ENCODE peak calls at places on chromosomes 6 and 20, in ten cellular contexts. One of them, this sample, is unnamed.

GRCh38 chr6:125301435-125302391 is at the start of gene HDDC2:
- DNase-seq in T-helper 2 cell: peak
- DNase-seq in IMR-90: peak
- DNase-seq in upper lobe of left lung: peak
- DNase-seq in endodermal cell: peak
- DNase-seq in stimulated activated CD4-positive, alpha-beta T cell treated with anti-CD3 and anti-CD28 coated beads, Interleukin-12 subunit alpha, Interleukin-12 subunit beta, amount 100 ng/mL, for 4 hours: peak
- DNase-seq in 8988T: peak
- DNase-seq in NCI-H1436: peak
- DNase-seq in activated naive CD4-positive, alpha-beta T cell: peak
- DNase-seq in cardiac fibroblast: peak
- DNase-seq in this sample: peak

GRCh38 chr20:16292227-16292626 is 281.0 kb downstream of the KIF16B start:
- DNase-seq in T-helper 2 cell: no peak
- DNase-seq in 8988T: no peak
- DNase-seq in cardiac fibroblast: no peak
- DNase-seq in endodermal cell: no peak
- DNase-seq in stimulated activated CD4-positive, alpha-beta T cell treated with anti-CD3 and anti-CD28 coated beads, Interleukin-12 subunit alpha, Interleukin-12 subunit beta, amount 100 ng/mL, for 4 hours: no peak
- DNase-seq in NCI-H1436: no peak
- DNase-seq in activated naive CD4-positive, alpha-beta T cell: no peak
- DNase-seq in IMR-90: peak
- DNase-seq in upper lobe of left lung: no peak
- DNase-seq in this sample: no peak

GRCh38 chr6:166936079-166936787 is 20.1 kb downstream of the RNASET2 start:
- DNase-seq in cardiac fibroblast: peak
- DNase-seq in activated naive CD4-positive, alpha-beta T cell: peak
- DNase-seq in IMR-90: no peak
- DNase-seq in 8988T: no peak
- DNase-seq in upper lobe of left lung: no peak
- DNase-seq in endodermal cell: no peak
- DNase-seq in NCI-H1436: peak
- DNase-seq in T-helper 2 cell: no peak
- DNase-seq in stimulated activated CD4-positive, alpha-beta T cell treated with anti-CD3 and anti-CD28 coated beads, Interleukin-12 subunit alpha, Interleukin-12 subunit beta, amount 100 ng/mL, for 4 hours: no peak
- DNase-seq in this sample: no peak

GRCh38 chr6:140490086-140490485 is 1115.6 kb upstream of the CITED2 start:
- DNase-seq in IMR-90: peak
- DNase-seq in T-helper 2 cell: no peak
- DNase-seq in upper lobe of left lung: no peak
- DNase-seq in NCI-H1436: no peak
- DNase-seq in cardiac fibroblast: no peak
- DNase-seq in 8988T: no peak
- DNase-seq in activated naive CD4-positive, alpha-beta T cell: no peak
- DNase-seq in stimulated activated CD4-positive, alpha-beta T cell treated with anti-CD3 and anti-CD28 coated beads, Interleukin-12 subunit alpha, Interleukin-12 subunit beta, amount 100 ng/mL, for 4 hours: no peak
- DNase-seq in endodermal cell: no peak
- DNase-seq in this sample: no peak

GRCh38 chr6:46290435-46290834 is 119.7 kb upstream of the ENPP5 start:
- DNase-seq in IMR-90: no peak
- DNase-seq in NCI-H1436: no peak
- DNase-seq in upper lobe of left lung: no peak
- DNase-seq in activated naive CD4-positive, alpha-beta T cell: no peak
- DNase-seq in stimulated activated CD4-positive, alpha-beta T cell treated with anti-CD3 and anti-CD28 coated beads, Interleukin-12 subunit alpha, Interleukin-12 subunit beta, amount 100 ng/mL, for 4 hours: no peak
- DNase-seq in T-helper 2 cell: no peak
- DNase-seq in cardiac fibroblast: no peak
- DNase-seq in 8988T: no peak
- DNase-seq in endodermal cell: no peak
- DNase-seq in this sample: no peak

GRCh38 chr6:131643262-131643631 is 6.1 kb downstream of the ENPP3 start:
- DNase-seq in IMR-90: no peak
- DNase-seq in T-helper 2 cell: no peak
- DNase-seq in stimulated activated CD4-positive, alpha-beta T cell treated with anti-CD3 and anti-CD28 coated beads, Interleukin-12 subunit alpha, Interleukin-12 subunit beta, amount 100 ng/mL, for 4 hours: no peak
- DNase-seq in cardiac fibroblast: no peak
- DNase-seq in 8988T: no peak
- DNase-seq in endodermal cell: no peak
- DNase-seq in upper lobe of left lung: no peak
- DNase-seq in activated naive CD4-positive, alpha-beta T cell: no peak
- DNase-seq in NCI-H1436: no peak
- DNase-seq in this sample: no peak

GRCh38 chr6:20633566-20634340 is 99.5 kb downstream of the CDKAL1 start:
- DNase-seq in IMR-90: no peak
- DNase-seq in upper lobe of left lung: no peak
- DNase-seq in endodermal cell: no peak
- DNase-seq in 8988T: no peak
- DNase-seq in activated naive CD4-positive, alpha-beta T cell: no peak
- DNase-seq in stimulated activated CD4-positive, alpha-beta T cell treated with anti-CD3 and anti-CD28 coated beads, Interleukin-12 subunit alpha, Interleukin-12 subunit beta, amount 100 ng/mL, for 4 hours: no peak
- DNase-seq in NCI-H1436: no peak
- DNase-seq in T-helper 2 cell: no peak
- DNase-seq in cardiac fibroblast: no peak
- DNase-seq in this sample: no peak

GRCh38 chr20:36155991-36156390 is 1.5 kb downstream of the EPB41L1 start:
- DNase-seq in stimulated activated CD4-positive, alpha-beta T cell treated with anti-CD3 and anti-CD28 coated beads, Interleukin-12 subunit alpha, Interleukin-12 subunit beta, amount 100 ng/mL, for 4 hours: no peak
- DNase-seq in endodermal cell: no peak
- DNase-seq in 8988T: no peak
- DNase-seq in cardiac fibroblast: no peak
- DNase-seq in NCI-H1436: no peak
- DNase-seq in IMR-90: no peak
- DNase-seq in activated naive CD4-positive, alpha-beta T cell: no peak
- DNase-seq in upper lobe of left lung: no peak
- DNase-seq in T-helper 2 cell: no peak
- DNase-seq in this sample: no peak

GRCh38 chr6:146785001-146785585 is 186.3 kb downstream of the ADGB start:
- DNase-seq in NCI-H1436: peak
- DNase-seq in endodermal cell: peak
- DNase-seq in activated naive CD4-positive, alpha-beta T cell: no peak
- DNase-seq in stimulated activated CD4-positive, alpha-beta T cell treated with anti-CD3 and anti-CD28 coated beads, Interleukin-12 subunit alpha, Interleukin-12 subunit beta, amount 100 ng/mL, for 4 hours: no peak
- DNase-seq in IMR-90: peak
- DNase-seq in cardiac fibroblast: peak
- DNase-seq in upper lobe of left lung: no peak
- DNase-seq in 8988T: no peak
- DNase-seq in T-helper 2 cell: no peak
- DNase-seq in this sample: no peak

GRCh38 chr20:44083220-44083933 is 103.6 kb downstream of the JPH2 start:
- DNase-seq in NCI-H1436: no peak
- DNase-seq in cardiac fibroblast: peak
- DNase-seq in activated naive CD4-positive, alpha-beta T cell: no peak
- DNase-seq in stimulated activated CD4-positive, alpha-beta T cell treated with anti-CD3 and anti-CD28 coated beads, Interleukin-12 subunit alpha, Interleukin-12 subunit beta, amount 100 ng/mL, for 4 hours: no peak
- DNase-seq in endodermal cell: no peak
- DNase-seq in 8988T: no peak
- DNase-seq in upper lobe of left lung: no peak
- DNase-seq in T-helper 2 cell: no peak
- DNase-seq in IMR-90: peak
- DNase-seq in this sample: no peak

GRCh38 chr6:42877695-42878094 is 1.7 kb upstream of the RPL7L1 start:
- DNase-seq in 8988T: no peak
- DNase-seq in T-helper 2 cell: no peak
- DNase-seq in cardiac fibroblast: no peak
- DNase-seq in NCI-H1436: no peak
- DNase-seq in endodermal cell: no peak
- DNase-seq in activated naive CD4-positive, alpha-beta T cell: no peak
- DNase-seq in IMR-90: no peak
- DNase-seq in stimulated activated CD4-positive, alpha-beta T cell treated with anti-CD3 and anti-CD28 coated beads, Interleukin-12 subunit alpha, Interleukin-12 subunit beta, amount 100 ng/mL, for 4 hours: no peak
- DNase-seq in upper lobe of left lung: no peak
- DNase-seq in this sample: no peak

GRCh38 chr6:105135907-105136432 is 43.8 kb downstream of the POPDC3 start:
- DNase-seq in T-helper 2 cell: no peak
- DNase-seq in cardiac fibroblast: peak
- DNase-seq in NCI-H1436: no peak
- DNase-seq in endodermal cell: no peak
- DNase-seq in activated naive CD4-positive, alpha-beta T cell: no peak
- DNase-seq in IMR-90: peak
- DNase-seq in upper lobe of left lung: no peak
- DNase-seq in 8988T: no peak
- DNase-seq in stimulated activated CD4-positive, alpha-beta T cell treated with anti-CD3 and anti-CD28 coated beads, Interleukin-12 subunit alpha, Interleukin-12 subunit beta, amount 100 ng/mL, for 4 hours: no peak
- DNase-seq in this sample: no peak

GRCh38 chr20:37999526-38000263 is 33.6 kb downstream of the TTI1 start:
- DNase-seq in IMR-90: no peak
- DNase-seq in T-helper 2 cell: no peak
- DNase-seq in endodermal cell: no peak
- DNase-seq in cardiac fibroblast: no peak
- DNase-seq in stimulated activated CD4-positive, alpha-beta T cell treated with anti-CD3 and anti-CD28 coated beads, Interleukin-12 subunit alpha, Interleukin-12 subunit beta, amount 100 ng/mL, for 4 hours: no peak
- DNase-seq in NCI-H1436: no peak
- DNase-seq in activated naive CD4-positive, alpha-beta T cell: no peak
- DNase-seq in upper lobe of left lung: no peak
- DNase-seq in 8988T: no peak
- DNase-seq in this sample: no peak

GRCh38 chr6:25769983-25770382 is 15.4 kb downstream of the SLC17A4 start:
- DNase-seq in T-helper 2 cell: no peak
- DNase-seq in activated naive CD4-positive, alpha-beta T cell: no peak
- DNase-seq in NCI-H1436: no peak
- DNase-seq in endodermal cell: no peak
- DNase-seq in cardiac fibroblast: peak
- DNase-seq in IMR-90: no peak
- DNase-seq in stimulated activated CD4-positive, alpha-beta T cell treated with anti-CD3 and anti-CD28 coated beads, Interleukin-12 subunit alpha, Interleukin-12 subunit beta, amount 100 ng/mL, for 4 hours: no peak
- DNase-seq in 8988T: no peak
- DNase-seq in upper lobe of left lung: no peak
- DNase-seq in this sample: peak

GRCh38 chr6:126721581-126722145 is 381.7 kb downstream of the CENPW start:
- DNase-seq in T-helper 2 cell: no peak
- DNase-seq in endodermal cell: no peak
- DNase-seq in 8988T: no peak
- DNase-seq in IMR-90: peak
- DNase-seq in cardiac fibroblast: peak
- DNase-seq in activated naive CD4-positive, alpha-beta T cell: no peak
- DNase-seq in NCI-H1436: no peak
- DNase-seq in stimulated activated CD4-positive, alpha-beta T cell treated with anti-CD3 and anti-CD28 coated beads, Interleukin-12 subunit alpha, Interleukin-12 subunit beta, amount 100 ng/mL, for 4 hours: no peak
- DNase-seq in upper lobe of left lung: no peak
- DNase-seq in this sample: no peak

GRCh38 chr6:109183109-109183508 is 87.8 kb downstream of the CEP57L1 start:
- DNase-seq in T-helper 2 cell: no peak
- DNase-seq in activated naive CD4-positive, alpha-beta T cell: no peak
- DNase-seq in stimulated activated CD4-positive, alpha-beta T cell treated with anti-CD3 and anti-CD28 coated beads, Interleukin-12 subunit alpha, Interleukin-12 subunit beta, amount 100 ng/mL, for 4 hours: no peak
- DNase-seq in upper lobe of left lung: no peak
- DNase-seq in NCI-H1436: no peak
- DNase-seq in IMR-90: no peak
- DNase-seq in endodermal cell: no peak
- DNase-seq in 8988T: no peak
- DNase-seq in cardiac fibroblast: no peak
- DNase-seq in this sample: no peak

GRCh38 chr6:32984639-32985389 is 16.4 kb downstream of the BRD2 start:
- DNase-seq in cardiac fibroblast: peak
- DNase-seq in activated naive CD4-positive, alpha-beta T cell: peak
- DNase-seq in 8988T: no peak
- DNase-seq in stimulated activated CD4-positive, alpha-beta T cell treated with anti-CD3 and anti-CD28 coated beads, Interleukin-12 subunit alpha, Interleukin-12 subunit beta, amount 100 ng/mL, for 4 hours: peak
- DNase-seq in T-helper 2 cell: peak
- DNase-seq in IMR-90: peak
- DNase-seq in upper lobe of left lung: no peak
- DNase-seq in NCI-H1436: peak
- DNase-seq in endodermal cell: peak
- DNase-seq in this sample: peak

GRCh38 chr20:56433880-56434255 is 21.8 kb downstream of the CASS4 start:
- DNase-seq in endodermal cell: no peak
- DNase-seq in 8988T: no peak
- DNase-seq in IMR-90: peak
- DNase-seq in upper lobe of left lung: no peak
- DNase-seq in stimulated activated CD4-positive, alpha-beta T cell treated with anti-CD3 and anti-CD28 coated beads, Interleukin-12 subunit alpha, Interleukin-12 subunit beta, amount 100 ng/mL, for 4 hours: no peak
- DNase-seq in NCI-H1436: no peak
- DNase-seq in cardiac fibroblast: peak
- DNase-seq in T-helper 2 cell: no peak
- DNase-seq in activated naive CD4-positive, alpha-beta T cell: no peak
- DNase-seq in this sample: no peak

GRCh38 chr6:14278436-14278835 is 160.9 kb downstream of the CD83 start:
- DNase-seq in 8988T: no peak
- DNase-seq in endodermal cell: peak
- DNase-seq in IMR-90: no peak
- DNase-seq in T-helper 2 cell: no peak
- DNase-seq in upper lobe of left lung: no peak
- DNase-seq in stimulated activated CD4-positive, alpha-beta T cell treated with anti-CD3 and anti-CD28 coated beads, Interleukin-12 subunit alpha, Interleukin-12 subunit beta, amount 100 ng/mL, for 4 hours: no peak
- DNase-seq in cardiac fibroblast: no peak
- DNase-seq in NCI-H1436: no peak
- DNase-seq in activated naive CD4-positive, alpha-beta T cell: no peak
- DNase-seq in this sample: no peak

GRCh38 chr6:51098801-51099200 is 280.1 kb downstream of the TFAP2B start:
- DNase-seq in NCI-H1436: no peak
- DNase-seq in endodermal cell: no peak
- DNase-seq in IMR-90: no peak
- DNase-seq in T-helper 2 cell: no peak
- DNase-seq in 8988T: no peak
- DNase-seq in activated naive CD4-positive, alpha-beta T cell: no peak
- DNase-seq in upper lobe of left lung: no peak
- DNase-seq in stimulated activated CD4-positive, alpha-beta T cell treated with anti-CD3 and anti-CD28 coated beads, Interleukin-12 subunit alpha, Interleukin-12 subunit beta, amount 100 ng/mL, for 4 hours: no peak
- DNase-seq in cardiac fibroblast: no peak
- DNase-seq in this sample: no peak